ENCODE peak calls at places on chromosomes 7 and 10, in four cellular contexts. C is activated CD8-positive, alpha-beta memory T cell treated with anti-CD3 and anti-CD28 coated beads, Interleukin-2, amount 50 U/mL, for 4 hours; B is stomach; Z is NCI-H446. L is an unnamed sample.

GRCh38 chr10:124741281-124741921 is 2.8 kb downstream of the FAM53B start:
- DNase-seq in C (peak), B (peak), Z (peak), L (peak)

GRCh38 chr10:91891285-91892001 is 17.8 kb downstream of the FGFBP3 start:
- DNase-seq in Z (no peak), C (no peak), B (no peak), L (no peak)

GRCh38 chr7:52825611-52826010 is 209.8 kb upstream of the POM121L12 start:
- DNase-seq in C (no peak), Z (no peak), B (no peak), L (no peak)

GRCh38 chr7:140645166-140645565 is 4.6 kb upstream of the DENND2A start:
- DNase-seq in Z (no peak), B (no peak), C (no peak), L (no peak)

GRCh38 chr7:92674379-92674778 is 84.2 kb upstream of the FAM133B start:
- DNase-seq in C (no peak), Z (no peak), B (no peak), L (no peak)

GRCh38 chr7:135666156-135666555 is 3.8 kb downstream of the STMP1 start:
- DNase-seq in Z (no peak), B (no peak), C (no peak), L (no peak)

GRCh38 chr7:73973091-73973490 is 54.9 kb upstream of the ELN start:
- DNase-seq in C (no peak), Z (no peak), B (peak), L (peak)

GRCh38 chr7:36400606-36401005 is 10.9 kb downstream of the ANLN start:
- DNase-seq in C (no peak), Z (no peak), B (no peak), L (no peak)

GRCh38 chr7:130423636-130424035 is 17.2 kb downstream of the CEP41 start:
- DNase-seq in B (no peak), Z (no peak), C (no peak), L (no peak)